ENCODE peak calls at places on chromosomes 1 and 21, in six cellular contexts. W is PC-3, H is astrocyte, V is mesendoderm, I is mammary epithelial cell, E is Karpas-422. R is an unnamed sample.

GRCh38 chr21:38985423-38986378 is 180.0 kb downstream of the ETS2 start:
- DNase-seq in W (no peak), H (peak; percentile 87), V (no peak), I (peak; percentile 93), E (peak; percentile 59), R (peak; percentile 98)

GRCh38 chr1:42214447-42214871 is 49.9 kb upstream of the GUCA2A start:
- DNase-seq in W (peak; percentile 71), H (peak; percentile 75), V (no peak), I (peak; percentile 72), E (no peak), R (peak; percentile 82)

GRCh38 chr1:119083479-119083878 is 57.0 kb downstream of the WARS2 start:
- DNase-seq in W (no peak), H (no peak), V (no peak), I (no peak), E (no peak), R (no peak)

GRCh38 chr1:225653463-225654276 is 747 bp upstream of the ENAH start:
- DNase-seq in W (peak; percentile 67), H (peak; percentile 72), V (peak; percentile 77), I (peak; percentile 63), E (no peak), R (peak; percentile 90)

GRCh38 chr1:206909167-206909882 is 12.1 kb downstream of the IL24 start:
- DNase-seq in W (peak; percentile 94), H (no peak), V (peak; percentile 59), I (peak; percentile 77), E (no peak), R (peak; percentile 42)

GRCh38 chr1:89699451-89699986 is 66.6 kb downstream of the LRRC8C start:
- DNase-seq in W (no peak), H (no peak), V (no peak), I (no peak), E (no peak), R (no peak)

GRCh38 chr1:155022927-155023236 is 10.7 kb downstream of the DCST2 start:
- DNase-seq in W (peak; percentile 29), H (no peak), V (no peak), I (no peak), E (no peak), R (no peak)

GRCh38 chr1:25727819-25728286 is 72.1 kb upstream of the SELENON start:
- DNase-seq in W (no peak), H (peak; percentile 8), V (peak; percentile 67), I (no peak), E (no peak), R (peak; percentile 13)

GRCh38 chr1:198669023-198669698 is 30.3 kb downstream of the PTPRC start:
- DNase-seq in W (peak; percentile 88), H (peak; percentile 98), V (peak; percentile 31), I (peak; percentile 91), E (peak; percentile 64), R (peak; percentile 92)

GRCh38 chr1:46180082-46180616 is 3.9 kb upstream of the P3R3URF start:
- DNase-seq in W (peak; percentile 72), H (no peak), V (peak; percentile 70), I (peak; percentile 85), E (peak; percentile 66), R (no peak)

GRCh38 chr1:186750250-186750649 is 70.0 kb upstream of the PTGS2 start:
- DNase-seq in W (peak; percentile 3), H (no peak), V (no peak), I (peak; percentile 73), E (no peak), R (peak; percentile 69)

GRCh38 chr1:146032613-146033219 is 11.2 kb upstream of the HJV start:
- DNase-seq in W (peak; percentile 81), H (peak; percentile 10), V (peak; percentile 62), I (peak; percentile 48), E (peak; percentile 81), R (peak; percentile 79)

GRCh38 chr1:214660900-214661299 is 57.9 kb downstream of the CENPF start:
- DNase-seq in W (peak; percentile 31), H (peak; percentile 68), V (peak; percentile 47), I (no peak), E (peak; percentile 90), R (peak; percentile 73)

GRCh38 chr1:180501865-180502360 is 464 bp downstream of the ACBD6 start:
- DNase-seq in W (no peak), H (no peak), V (no peak), I (peak; percentile 83), E (no peak), R (no peak)

GRCh38 chr1:2175681-2176454 is 18.7 kb downstream of the FAAP20 start:
- DNase-seq in W (no peak), H (no peak), V (no peak), I (no peak), E (no peak), R (no peak)

GRCh38 chr1:2176615-2177014 is 18.0 kb downstream of the FAAP20 start:
- DNase-seq in W (no peak), H (no peak), V (no peak), I (no peak), E (no peak), R (no peak)

GRCh38 chr1:2174348-2175054 is 20.1 kb downstream of the FAAP20 start:
- DNase-seq in W (peak; percentile 78), H (peak; percentile 30), V (peak; percentile 85), I (peak; percentile 40), E (peak; percentile 60), R (peak; percentile 84)

GRCh38 chr1:2173546-2174347 is 20.8 kb downstream of the FAAP20 start:
- DNase-seq in W (no peak), H (no peak), V (no peak), I (no peak), E (no peak), R (no peak)

GRCh38 chr1:2175055-2175414 is 19.5 kb downstream of the FAAP20 start:
- DNase-seq in W (no peak), H (no peak), V (no peak), I (no peak), E (no peak), R (no peak)
- H3K4me3 ChIP-seq in W (no peak overlapping the region), H (no peak overlapping the region), V (no peak overlapping the region), I (no peak overlapping the region), E (no peak overlapping the region), R (peak overlapping the region; percentile 72)

GRCh38 chr1:67970088-67970487 is 80.3 kb downstream of the DIRAS3 start:
- DNase-seq in W (peak; percentile 94), H (peak; percentile 95), V (no peak), I (peak; percentile 95), E (no peak), R (peak; percentile 45)
- H3K9ac ChIP-seq in W (peak overlapping the region; percentile 59), H (peak overlapping the region; percentile 63), V (no peak overlapping the region), I (no peak overlapping the region), E (no peak overlapping the region), R (peak overlapping the region; percentile 51)

DNA sequence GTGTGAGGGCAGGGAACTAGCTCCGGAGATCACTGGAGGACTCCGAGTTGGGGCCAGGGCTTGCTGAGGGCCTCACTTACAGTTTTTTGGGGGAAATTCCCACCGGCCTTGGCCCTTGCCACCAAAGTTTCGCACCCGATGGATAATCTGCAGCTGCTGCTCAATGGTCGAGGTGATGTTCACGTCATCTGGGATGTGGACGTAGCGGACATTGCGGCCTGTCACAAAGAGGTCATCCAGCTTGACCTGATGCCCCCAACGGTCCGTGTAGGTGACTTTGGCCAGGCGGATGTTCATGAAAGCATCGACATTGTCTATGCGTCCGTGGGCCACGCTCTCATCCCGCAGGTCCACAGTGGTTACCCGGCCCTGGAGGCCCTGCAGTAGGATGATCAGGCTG is 4.0 kb downstream of the LSM10 start:
- DNase-seq in W (no peak), H (no peak), V (no peak), I (no peak), E (no peak), R (no peak)
- H3K4me1 ChIP-seq in W (peaks cover 14% of the 10 kb centered on the region), H (peaks cover 8% of the 10 kb centered on the region), V (peaks cover 3% of the 10 kb centered on the region), I (peaks cover 3% of the 10 kb centered on the region), E (peaks cover 62% of the 10 kb centered on the region), R (peaks cover 16% of the 10 kb centered on the region)

GRCh38 chr21:35530726-35531125 is 481.6 kb upstream of the RUNX1 start:
- DNase-seq in W (no peak), H (no peak), V (no peak), I (no peak), E (no peak), R (no peak)

GRCh38 chr21:35525443-35525842 is 476.3 kb upstream of the RUNX1 start:
- DNase-seq in W (peak; percentile 81), H (no peak), V (no peak), I (peak; percentile 78), E (no peak), R (no peak)

GRCh38 chr21:35527358-35527757 is 478.3 kb upstream of the RUNX1 start:
- DNase-seq in W (no peak), H (no peak), V (no peak), I (no peak), E (no peak), R (no peak)

GRCh38 chr21:35529141-35529863 is 480.2 kb upstream of the RUNX1 start:
- DNase-seq in W (no peak), H (peak; percentile 60), V (no peak), I (no peak), E (peak; percentile 44), R (peak; percentile 51)

DNA sequence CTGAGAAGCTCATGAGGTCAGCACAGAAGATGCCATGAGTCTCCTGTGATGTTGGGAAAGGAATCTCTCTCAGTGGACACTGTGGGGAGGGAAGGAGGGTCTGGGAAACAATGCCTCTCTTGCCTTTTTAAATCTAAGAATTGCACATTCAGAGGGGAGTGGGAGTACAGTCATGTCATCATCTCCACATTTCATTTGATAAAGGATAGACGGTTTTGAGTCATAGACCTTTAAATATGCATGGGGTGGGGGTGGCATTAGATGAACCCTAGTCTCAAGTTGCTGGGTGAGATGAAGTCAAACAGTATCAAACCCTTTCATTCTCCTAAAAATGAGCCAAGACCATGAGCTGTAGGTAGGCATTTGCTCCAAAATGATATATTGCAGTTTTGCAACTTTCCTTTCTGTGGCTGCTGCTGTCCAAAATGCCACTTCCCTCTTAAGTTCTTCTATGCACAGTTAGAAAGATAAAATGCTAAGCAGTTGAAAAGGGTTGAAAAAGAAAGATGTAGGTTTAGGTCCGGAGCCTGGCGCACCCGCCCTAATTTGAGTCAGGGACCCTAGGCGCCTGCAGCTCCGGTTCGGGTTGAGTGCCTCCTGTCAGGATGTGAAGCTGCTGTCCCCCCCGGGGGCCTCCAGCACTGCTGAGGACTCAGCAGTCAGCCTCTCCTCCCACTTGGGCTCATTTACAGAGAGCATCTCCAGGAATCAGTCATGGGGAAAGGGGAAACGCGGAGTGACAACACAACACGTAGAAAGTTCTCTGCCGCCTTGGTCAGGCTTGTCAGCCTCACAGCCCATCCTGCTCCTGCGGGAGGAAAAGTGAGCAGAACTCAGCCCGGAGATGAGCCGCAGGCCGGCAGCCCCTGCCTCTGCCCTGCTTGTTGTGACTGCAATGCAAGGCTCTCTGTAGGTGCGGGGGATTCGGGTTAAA is 479.3 kb upstream of the RUNX1 start:
- DNase-seq in W (no peak), H (peak; percentile 22), V (no peak), I (no peak), E (no peak), R (peak; percentile 17)
- H3K4me3 ChIP-seq in W (no peak overlapping the region), H (no peak overlapping the region), V (no peak overlapping the region), I (no peak overlapping the region), E (peak overlapping the region; percentile 46), R (peak overlapping the region; percentile 72)

DNA sequence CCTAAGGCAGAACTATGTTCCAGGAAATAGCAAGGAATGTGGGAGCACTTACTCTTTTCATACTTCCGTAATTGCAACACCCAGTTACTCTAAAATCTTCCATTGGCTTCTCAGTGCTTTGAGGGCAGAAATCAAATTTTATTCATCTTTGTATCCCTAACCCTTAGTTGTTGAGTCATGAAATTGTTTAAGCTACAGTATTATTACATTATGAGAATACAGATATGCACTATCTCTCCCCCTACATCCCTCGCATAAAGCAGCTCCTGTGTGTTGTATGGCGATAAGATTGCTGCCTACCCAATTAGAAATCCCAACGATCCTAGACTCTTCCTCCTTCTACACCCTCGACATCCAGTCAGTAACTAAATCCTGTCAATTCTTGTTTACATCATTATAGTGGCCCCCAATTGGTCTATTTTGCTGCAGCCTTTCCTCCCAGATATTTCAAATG is 2.6 kb downstream of the AIDA start:
- DNase-seq in W (no peak), H (no peak), V (no peak), I (no peak), E (no peak), R (peak; percentile 32)
- H3K9ac ChIP-seq in W (no peak overlapping the region), H (no peak overlapping the region), V (no peak overlapping the region), I (no peak overlapping the region), E (no peak overlapping the region), R (no peak overlapping the region)